ENCODE peak calls at places on chromosomes 7 and 10, in four cellular contexts. G is uterus, A is OCI-LY7, D is heart left ventricle. T is an unnamed sample. For H3K4me1, the result is how much of the 10 kb centered on the place peaks cover.

GRCh38 chr7:106329971-106330733 is 45.4 kb upstream of the NAMPT start:
- DNase-seq in G (no peak), A (no peak), D (no peak), T (no peak)

GRCh38 chr7:690478-691360 is 35.8 kb upstream of the DNAAF5 start:
- DNase-seq in G (no peak), A (no peak), D (no peak), T (no peak)

GRCh38 chr7:73618538-73618937 is 5.8 kb downstream of the MLXIPL start:
- DNase-seq in G (no peak), A (no peak), D (no peak), T (no peak)

GRCh38 chr10:133276435-133277201 is at the start of gene ADAM8:
- DNase-seq in G (no peak), A (peak), D (no peak), T (peak)

GRCh38 chr10:35124540-35124939 is 2.1 kb upstream of the CREM start:
- DNase-seq in G (no peak), A (no peak), D (no peak), T (no peak)

GRCh38 chr7:30682131-30683083 is at the start of gene CRHR2:
- DNase-seq in G (no peak), A (no peak), D (no peak), T (no peak)

GRCh38 chr7:151137076-151137611 is 30.4 kb downstream of the GBX1 start:
- DNase-seq in G (no peak), A (no peak), D (no peak), T (no peak)

GRCh38 chr7:105444342-105444938 is 55.7 kb upstream of the SRPK2 start:
- DNase-seq in G (no peak), A (no peak), D (no peak), T (no peak)

GRCh38 chr7:35257251-35258124 is 3.6 kb upstream of the TBX20 start:
- DNase-seq in G (no peak), A (no peak), D (peak), T (no peak)

GRCh38 chr7:27174077-27175004 is at the start of gene HOXA10:
- DNase-seq in G (peak), A (no peak), D (no peak), T (peak)

GRCh38 chr7:37344886-37345579 is 103.6 kb downstream of the ELMO1 start:
- DNase-seq in G (no peak), A (peak), D (no peak), T (no peak)

GRCh38 chr7:30159698-30160143 is 24.9 kb downstream of the MTURN start:
- DNase-seq in G (no peak), A (peak), D (peak), T (no peak)

GRCh38 chr10:73106301-73106700 is 4.0 kb upstream of the NUDT13 start:
- DNase-seq in G (no peak), A (no peak), D (no peak), T (no peak)

GRCh38 chr10:60963441-60964256 is 19.7 kb upstream of the RHOBTB1 start:
- DNase-seq in G (no peak), A (no peak), D (no peak), T (no peak)

GRCh38 chr10:32151876-32152275 is 95.7 kb upstream of the KIF5B start:
- DNase-seq in G (no peak), A (no peak), D (no peak), T (no peak)

GRCh38 chr7:78587443-78588044 is 789.0 kb downstream of the PHTF2 start:
- DNase-seq in G (no peak), A (peak), D (no peak), T (no peak)

GRCh38 chr10:96935810-96936209 is 103.7 kb downstream of the LCOR start:
- DNase-seq in G (no peak), A (no peak), D (no peak), T (no peak)

GRCh38 chr7:68785036-68785435 is 813.2 kb upstream of the AUTS2 start:
- DNase-seq in G (no peak), A (no peak), D (no peak), T (no peak)

GRCh38 chr7:3431306-3431705 is 130.3 kb downstream of the SDK1 start:
- DNase-seq in G (no peak), A (no peak), D (no peak), T (no peak)

GRCh38 chr10:380313-380955 is 245.2 kb downstream of the ZMYND11 start:
- DNase-seq in G (no peak), A (no peak), D (no peak), T (no peak)

GRCh38 chr7:90212149-90212495 is 582 bp downstream of the STEAP2 start:
- DNase-seq in G (no peak), A (no peak), D (no peak), T (no peak)

GRCh38 chr10:87659571-87660483 is at the start of gene PAPSS2:
- DNase-seq in G (peak), A (no peak), D (peak), T (peak)

GRCh38 chr7:46071076-46071475 is 150.0 kb upstream of the IGFBP3 start:
- DNase-seq in G (no peak), A (no peak), D (no peak), T (no peak)

GRCh38 chr7:11458736-11459483 is 373.1 kb downstream of the THSD7A start:
- DNase-seq in G (no peak), A (no peak), D (no peak), T (no peak)

GRCh38 chr10:132616170-132616994 is 78.8 kb downstream of the INPP5A start:
- DNase-seq in G (no peak), A (no peak), D (no peak), T (peak)

GRCh38 chr7:133310232-133310852 is 57.5 kb downstream of the EXOC4 start:
- DNase-seq in G (no peak), A (no peak), D (peak), T (no peak)

GRCh38 chr7:145978769-145979168 is 137.8 kb upstream of the CNTNAP2 start:
- DNase-seq in G (no peak), A (no peak), D (no peak), T (no peak)

GRCh38 chr10:95601116-95601719 is 40.0 kb upstream of the SORBS1 start:
- DNase-seq in G (peak), A (peak), D (peak), T (peak)

GRCh38 chr7:79912213-79912633 is 222.4 kb upstream of the GNAI1 start:
- DNase-seq in G (no peak), A (no peak), D (no peak), T (no peak)

GRCh38 chr10:132851451-132851850 is 65.5 kb upstream of the NKX6-2 start:
- DNase-seq in G (no peak), A (no peak), D (no peak), T (peak)

GRCh38 chr7:116259821-116260440 is 49.6 kb downstream of the TES start:
- DNase-seq in G (no peak), A (no peak), D (no peak), T (no peak)

GRCh38 chr7:4085937-4086691 is 596.0 kb upstream of the FOXK1 start:
- DNase-seq in G (no peak), A (no peak), D (no peak), T (no peak)

GRCh38 chr10:106504536-106504935 is 660.0 kb downstream of the SORCS1 start:
- DNase-seq in G (no peak), A (no peak), D (no peak), T (no peak)

GRCh38 chr7:133859191-133859590 is 267.9 kb upstream of the LRGUK start:
- DNase-seq in G (no peak), A (no peak), D (no peak), T (no peak)

GRCh38 chr10:28678687-28679457 is 1.6 kb downstream of the BAMBI start:
- DNase-seq in G (no peak), A (peak), D (no peak), T (no peak)

GRCh38 chr10:89091501-89091900 is 100.9 kb downstream of the FAS start:
- DNase-seq in G (no peak), A (no peak), D (no peak), T (no peak)

GRCh38 chr10:89095701-89096391 is 105.2 kb downstream of the FAS start:
- DNase-seq in G (no peak), A (no peak), D (no peak), T (no peak)

GRCh38 chr10:89092439-89092838 is 101.8 kb downstream of the FAS start:
- DNase-seq in G (no peak), A (no peak), D (no peak), T (no peak)

GRCh38 chr10:89090760-89091455 is 100.3 kb downstream of the FAS start:
- DNase-seq in G (no peak), A (no peak), D (no peak), T (no peak)

GRCh38 chr10:89092981-89093380 is 102.4 kb downstream of the FAS start:
- DNase-seq in G (no peak), A (no peak), D (no peak), T (no peak)
- H3K4me3 ChIP-seq in G (no peak), A (no peak), D (no peak), T (no peak)

GRCh38 chr10:125057158-125058001 is 103.0 kb downstream of the CTBP2 start:
- DNase-seq in G (peak), A (peak), D (peak), T (peak)
- H3K4me1 ChIP-seq in G (under half), A (under half), D (half or more), T (under half)

GRCh38 chr7:92447239-92448184 is at the start of gene GATAD1:
- DNase-seq in G (peak), A (peak), D (peak), T (peak)

GRCh38 chr7:92448185-92448747 is 984 bp downstream of the GATAD1 start:
- DNase-seq in G (peak), A (peak), D (peak), T (no peak)

GRCh38 chr7:92451645-92452044 is 4.4 kb downstream of the GATAD1 start:
- DNase-seq in G (no peak), A (no peak), D (no peak), T (no peak)

GRCh38 chr7:92446869-92447238 is 428 bp upstream of the GATAD1 start:
- DNase-seq in G (peak), A (no peak), D (no peak), T (no peak)
- H3K27ac ChIP-seq in G (peak), A (no peak), D (peak), T (no peak)

GRCh38 chr10:123156091-123156490 is 1.9 kb downstream of the BUB3 start:
- DNase-seq in G (no peak), A (no peak), D (no peak), T (no peak)

GRCh38 chr10:123154943-123155505 is 822 bp downstream of the BUB3 start:
- DNase-seq in G (no peak), A (no peak), D (peak), T (no peak)

GRCh38 chr10:123158682-123159081 is 4.5 kb downstream of the BUB3 start:
- DNase-seq in G (no peak), A (no peak), D (no peak), T (no peak)

GRCh38 chr10:123154092-123154942 is at the start of gene BUB3:
- DNase-seq in G (peak), A (peak), D (peak), T (peak)

DNA sequence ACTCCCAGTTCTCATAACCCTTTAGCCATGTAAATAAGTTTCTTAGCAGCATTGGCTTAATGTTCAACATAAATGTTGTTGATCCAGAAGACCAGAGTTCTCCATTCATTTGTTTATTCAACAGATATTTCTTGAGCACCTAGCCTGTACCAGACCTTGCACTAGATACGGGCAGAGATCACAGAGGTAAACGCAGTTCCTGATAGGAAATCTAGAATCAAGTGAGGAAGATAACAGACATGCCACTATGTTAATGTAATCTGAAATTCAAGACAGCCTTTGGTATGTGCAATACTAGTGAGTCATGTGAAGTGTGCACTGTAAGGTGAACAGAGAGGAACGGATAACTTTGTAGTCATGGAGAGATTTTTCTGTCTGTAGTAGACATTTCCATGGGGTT is 3.0 kb downstream of the BUB3 start:
- DNase-seq in G (no peak), A (no peak), D (no peak), T (no peak)
- H3K4me3 ChIP-seq in G (no peak), A (peak), D (no peak), T (no peak)

GRCh38 chr10:128263891-128264688 is 137.9 kb upstream of the MKI67 start:
- DNase-seq in G (peak), A (peak), D (peak), T (peak)
- H3K4me1 ChIP-seq in G (under half), A (under half), D (under half), T (under half)

GRCh38 chr10:44651834-44652233 is 259.3 kb upstream of the TMEM72 start:
- DNase-seq in G (peak), A (no peak), D (no peak), T (no peak)
- H3K27ac ChIP-seq in G (peak), A (no peak), D (no peak), T (no peak)

GRCh38 chr7:128740996-128741395 is 1.8 kb downstream of the CALU start:
- DNase-seq in G (no peak), A (no peak), D (no peak), T (no peak)
- H3K4me3 ChIP-seq in G (peak), A (peak), D (peak), T (peak)

DNA sequence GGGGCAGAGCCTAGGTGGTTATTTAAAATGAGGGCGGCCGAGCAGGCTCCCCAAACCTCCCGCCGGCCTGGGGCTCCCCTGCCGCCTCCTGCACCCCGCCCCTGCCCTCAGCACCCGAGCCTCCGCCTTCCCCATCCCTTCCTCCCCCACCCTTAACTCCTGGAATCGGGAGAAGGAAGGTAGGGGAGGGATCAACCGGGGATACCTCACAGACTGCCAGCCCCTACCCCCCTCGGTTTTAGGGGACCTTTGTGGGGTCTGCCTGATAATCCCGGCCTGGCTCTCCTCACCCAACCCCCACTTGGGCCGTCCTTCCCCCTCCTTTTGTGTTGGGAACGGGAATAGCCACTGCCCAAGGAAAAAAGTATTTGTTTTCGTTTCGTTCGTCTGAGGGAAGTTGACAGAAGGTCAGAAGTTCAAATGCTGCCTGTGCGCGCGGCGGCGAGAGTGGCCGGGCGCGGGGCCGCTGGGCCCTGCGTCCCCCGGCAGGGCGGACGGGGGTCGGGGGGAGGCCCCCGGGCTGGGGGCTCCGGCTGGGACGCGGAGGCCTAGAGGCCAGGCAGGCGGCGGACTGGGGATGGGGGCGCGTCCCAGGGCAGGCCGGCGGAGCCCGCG is 2.8 kb downstream of the SHH start:
- DNase-seq in G (no peak), A (no peak), D (no peak), T (no peak)
- H3K4me1 ChIP-seq in G (under half), A (under half), D (under half), T (under half)